ENCODE peak calls at places on chromosome 1, in four cellular contexts. X is choroid plexus epithelial cell, J is NCI-H774, R is HFF-Myc. K is an unnamed sample.

GRCh38 chr1:152047607-152047953 is 10.8 kb upstream of the S100A11 start:
- DNase-seq in R (no peak), X (no peak), J (no peak), K (no peak)

GRCh38 chr1:12447849-12448312 is 170.1 kb downstream of the DHRS3 start:
- DNase-seq in X (peak; percentile 82), J (no peak), R (no peak), K (no peak)

GRCh38 chr1:162385280-162385623 is 3.7 kb downstream of the C1orf226 start:
- DNase-seq in R (no peak), X (no peak), J (no peak), K (no peak)

GRCh38 chr1:32438136-32438535 is 26.7 kb upstream of the ZBTB8B start:
- DNase-seq in J (no peak), X (no peak), R (no peak), K (no peak)

GRCh38 chr1:107683198-107683657 is 281.8 kb downstream of the VAV3 start:
- DNase-seq in X (no peak), R (no peak), J (no peak), K (no peak)

GRCh38 chr1:27542463-27543273 is 52.7 kb upstream of the WASF2 start:
- DNase-seq in J (peak; percentile 31), R (no peak), X (peak; percentile 71), K (no peak)

GRCh38 chr1:19072285-19072981 is 116.0 kb upstream of the IFFO2 start:
- DNase-seq in R (no peak), X (no peak), J (no peak), K (no peak)

GRCh38 chr1:173206816-173207595 is at the start of gene TNFSF4:
- DNase-seq in J (no peak), X (no peak), R (no peak), K (no peak)

GRCh38 chr1:47592296-47592975 is 154.6 kb downstream of the FOXD2 start:
- DNase-seq in J (no peak), X (no peak), R (no peak), K (no peak)

GRCh38 chr1:85494957-85495266 is 30.0 kb upstream of the DDAH1 start:
- DNase-seq in J (no peak), X (peak; percentile 57), R (no peak), K (no peak)

GRCh38 chr1:44405804-44406743 is 1.0 kb downstream of the RNF220 start:
- DNase-seq in X (peak; percentile 19), R (no peak), J (no peak), K (no peak)

GRCh38 chr1:41504126-41505035 is 19.9 kb upstream of the EDN2 start:
- DNase-seq in R (peak; percentile 59), X (peak; percentile 69), J (peak; percentile 76), K (no peak)

GRCh38 chr1:31733389-31734219 is 29.8 kb upstream of the COL16A1 start:
- DNase-seq in J (no peak), R (no peak), X (no peak), K (no peak)

GRCh38 chr1:107687846-107688753 is 276.9 kb downstream of the VAV3 start:
- DNase-seq in J (no peak), R (no peak), X (peak; percentile 29), K (no peak)

GRCh38 chr1:155051777-155052398 is 772 bp downstream of the ADAM15 start:
- DNase-seq in R (no peak), X (no peak), J (no peak), K (no peak)

GRCh38 chr1:56799605-56800398 is 19.4 kb downstream of the FYB2 start:
- DNase-seq in X (no peak), R (no peak), J (no peak), K (no peak)

GRCh38 chr1:196660912-196661311 is 9.1 kb downstream of the CFH start:
- DNase-seq in X (peak; percentile 63), J (peak; percentile 8), R (no peak), K (peak; percentile 2)

GRCh38 chr1:172145231-172145651 is 275.2 kb upstream of the C1orf105 start:
- DNase-seq in X (peak; percentile 68), J (no peak), R (peak; percentile 87), K (no peak)

GRCh38 chr1:193479187-193479586 is 292.8 kb upstream of the B3GALT2 start:
- DNase-seq in X (no peak), R (no peak), J (no peak), K (peak; percentile 22)

GRCh38 chr1:47935163-47935562 is 62.0 kb downstream of the TRABD2B start:
- DNase-seq in R (no peak), J (no peak), X (no peak), K (no peak)

GRCh38 chr1:204990059-204990664 is 52.9 kb upstream of the CNTN2 start:
- DNase-seq in X (peak; percentile 38), J (no peak), R (no peak), K (no peak)

GRCh38 chr1:247273013-247273412 is 17.1 kb downstream of the VN1R5 start:
- DNase-seq in R (no peak), X (peak; percentile 20), J (no peak), K (no peak)

GRCh38 chr1:47442844-47443529 is 5.1 kb downstream of the FOXD2 start:
- DNase-seq in R (no peak), X (peak; percentile 30), J (no peak), K (no peak)

GRCh38 chr1:119285482-119285881 is 83.1 kb upstream of the HAO2 start:
- DNase-seq in R (peak; percentile 31), X (peak; percentile 91), J (no peak), K (no peak)

GRCh38 chr1:58576727-58577675 is at the start of gene TACSTD2:
- DNase-seq in X (no peak), R (no peak), J (peak; percentile 30), K (no peak)

GRCh38 chr1:233424727-233425222 is 97.3 kb downstream of the MAP3K21 start:
- DNase-seq in X (peak; percentile 11), J (no peak), R (no peak), K (no peak)

GRCh38 chr1:83717785-83718184 is 281.1 kb downstream of the TTLL7 start:
- DNase-seq in X (no peak), J (no peak), R (no peak), K (no peak)

GRCh38 chr1:14599173-14599754 is 779 bp downstream of the KAZN start:
- DNase-seq in J (no peak), X (no peak), R (no peak), K (no peak)

GRCh38 chr1:203117611-203118575 is 9.6 kb upstream of the ADORA1 start:
- DNase-seq in J (peak; percentile 39), X (peak; percentile 74), R (no peak), K (peak; percentile 58)

K was measured in GM18507.